ENCODE peak calls at places on chromosomes 11 and 22, in nine cellular contexts. H is tibial nerve, C is heart left ventricle, D is body of pancreas, M is adrenal gland, Y is transverse colon, V is IMR-90, X is A549, G is spleen. B is an unnamed sample.
A peak's percentile ranks its signal among the peaks of the same experiment; 100 is the strongest.

GRCh38 chr22:27507935-27508504 is 293.5 kb downstream of the MN1 start:
- DNase-seq in D (no peak), V (peak; percentile 66), M (no peak), Y (no peak), H (no peak), C (no peak), G (no peak), X (no peak), B (no peak)

GRCh38 chr11:117419136-117419914 is 91.7 kb downstream of the CEP164 start:
- DNase-seq in V (peak; percentile 49), M (no peak), H (no peak), Y (no peak), G (peak; percentile 44), X (no peak), D (no peak), C (no peak), B (no peak)

GRCh38 chr11:104529213-104529612 is 365.3 kb upstream of the PDGFD start:
- DNase-seq in D (no peak), V (no peak), H (no peak), Y (no peak), C (no peak), G (no peak), X (no peak), M (no peak), B (no peak)

GRCh38 chr11:118531597-118532084 is 649 bp downstream of the TMEM25 start:
- DNase-seq in H (no peak), M (no peak), V (no peak), Y (no peak), D (no peak), G (no peak), X (no peak), C (no peak), B (no peak)

GRCh38 chr11:57499413-57499982 is 16.0 kb downstream of the SLC43A1 start:
- DNase-seq in X (peak; percentile 83), C (peak; percentile 99), V (peak; percentile 82), H (peak; percentile 97), Y (peak; percentile 95), M (peak; percentile 97), D (peak; percentile 97), G (peak; percentile 95), B (peak; percentile 98)

GRCh38 chr11:26583550-26583949 is 11.5 kb upstream of the MUC15 start:
- DNase-seq in D (peak; percentile 4), X (peak; percentile 20), V (no peak), C (no peak), Y (no peak), G (no peak), H (no peak), M (no peak), B (no peak)

GRCh38 chr11:117995472-117995871 is 9.3 kb downstream of the IL10RA start:
- DNase-seq in D (no peak), C (no peak), G (peak; percentile 67), Y (no peak), V (no peak), H (no peak), M (no peak), X (no peak), B (no peak)

GRCh38 chr11:117946196-117946841 is 17.1 kb upstream of the TMPRSS13 start:
- DNase-seq in C (no peak), H (no peak), D (no peak), M (no peak), V (no peak), G (no peak), Y (no peak), X (no peak), B (no peak)

GRCh38 chr11:97743205-97743742 is 1277.5 kb upstream of the CNTN5 start:
- DNase-seq in C (no peak), V (peak; percentile 29), H (no peak), D (no peak), X (peak; percentile 1), Y (no peak), G (no peak), M (no peak), B (no peak)

GRCh38 chr22:44523981-44524759 is 26.1 kb upstream of the RTL6 start:
- DNase-seq in C (no peak), M (peak; percentile 69), Y (peak; percentile 44), D (peak; percentile 29), H (no peak), X (no peak), V (peak; percentile 99), G (no peak), B (no peak)

GRCh38 chr11:108958446-108959123 is 293.7 kb downstream of the DDX10 start:
- DNase-seq in M (peak; percentile 62), H (no peak), C (no peak), D (no peak), Y (no peak), G (no peak), V (peak; percentile 82), X (peak; percentile 29), B (no peak)

GRCh38 chr11:76811259-76811658 is 28.1 kb downstream of the TSKU start:
- DNase-seq in V (no peak), M (no peak), D (no peak), X (no peak), Y (no peak), H (no peak), C (no peak), G (no peak), B (no peak)

GRCh38 chr11:2902784-2903671 is 17.5 kb upstream of the CDKN1C start:
- DNase-seq in C (no peak), H (no peak), G (peak; percentile 84), Y (peak; percentile 82), D (no peak), X (peak; percentile 73), M (no peak), V (no peak), B (no peak)

GRCh38 chr11:2901196-2901796 is 15.7 kb upstream of the CDKN1C start:
- DNase-seq in H (no peak), X (no peak), G (peak; percentile 84), Y (no peak), D (no peak), M (no peak), V (no peak), C (no peak), B (no peak)

GRCh38 chr11:2903672-2904011 is 18.1 kb upstream of the CDKN1C start:
- DNase-seq in Y (peak; percentile 79), D (no peak), G (no peak), M (no peak), C (no peak), X (no peak), V (no peak), H (no peak), B (no peak)

GRCh38 chr11:2904153-2905052 is 18.8 kb upstream of the CDKN1C start:
- DNase-seq in H (no peak), M (no peak), V (no peak), D (no peak), Y (peak; percentile 94), G (no peak), C (no peak), X (peak; percentile 38), B (no peak)

DNA sequence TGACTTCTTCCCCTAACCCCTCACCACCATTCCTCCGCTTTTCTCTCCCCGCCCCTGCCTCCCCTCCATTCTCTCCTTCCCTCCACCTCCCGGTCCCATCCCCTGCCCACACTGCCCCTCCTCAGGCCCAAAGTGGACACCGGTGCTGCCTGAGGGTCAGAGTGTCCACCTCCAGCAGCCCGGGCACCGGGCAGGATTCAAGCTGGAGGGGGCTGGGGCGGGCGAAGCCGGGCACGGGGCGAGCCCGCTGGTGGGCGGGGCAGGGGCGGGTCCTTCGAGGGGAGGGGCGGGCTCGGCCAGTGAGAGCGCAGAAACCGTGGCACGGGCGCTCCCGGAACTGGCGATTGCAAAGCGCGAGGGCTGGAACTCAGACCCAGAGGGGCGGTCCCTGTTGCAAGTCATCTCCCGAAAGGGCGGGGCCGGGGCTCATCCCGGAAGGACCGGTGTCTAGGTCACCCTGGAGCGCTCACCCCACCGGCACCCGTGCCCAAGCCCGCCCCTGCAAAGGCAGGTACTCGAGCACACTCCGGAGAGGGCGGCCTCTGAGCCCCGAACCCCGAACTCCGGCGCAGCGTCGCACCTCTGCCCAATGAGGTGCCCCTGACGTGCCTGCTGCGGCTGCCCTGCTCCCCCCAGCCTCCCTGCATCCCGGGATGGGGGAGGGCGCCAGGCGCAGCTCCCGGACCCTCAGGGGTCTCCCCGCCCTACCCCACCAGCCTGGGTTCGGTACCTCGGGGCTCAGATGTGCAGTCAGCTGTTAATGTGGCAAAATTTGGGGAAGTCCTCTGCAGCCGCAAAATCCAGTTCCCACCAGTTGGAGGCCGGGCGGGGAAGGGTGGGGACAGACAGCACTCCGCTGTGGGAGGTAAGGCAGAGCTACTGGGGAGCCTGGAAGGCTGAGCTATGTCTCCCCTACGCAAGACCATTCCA is 16.5 kb upstream of the CDKN1C start:
- DNase-seq in X (peak; percentile 94), H (peak; percentile 93), C (peak; percentile 97), M (peak; percentile 97), G (peak; percentile 99), D (peak; percentile 96), V (peak; percentile 87), Y (peak; percentile 99), B (peak; percentile 99)
- TF ChIP-seq POLR2A in X (peak; percentile 37), H (no peak), C (no peak), M (peak; percentile 40), G (no peak), D (peak; percentile 63), V (no peak), Y (peak; percentile 94), B (no peak)

GRCh38 chr11:67373916-67374570 is 645 bp upstream of the CLCF1 start:
- DNase-seq in H (no peak), X (peak; percentile 100), G (peak; percentile 92), C (peak; percentile 86), M (peak; percentile 90), Y (peak; percentile 83), D (peak; percentile 91), V (peak; percentile 96), B (no peak)

GRCh38 chr11:67374571-67375276 is 1.3 kb upstream of the CLCF1 start:
- DNase-seq in H (no peak), Y (no peak), M (no peak), D (no peak), X (peak; percentile 92), G (peak; percentile 78), V (no peak), C (no peak), B (no peak)

GRCh38 chr11:67371549-67372231 is 1.7 kb downstream of the CLCF1 start:
- DNase-seq in X (peak; percentile 74), H (no peak), C (no peak), G (peak; percentile 83), Y (no peak), D (peak; percentile 55), V (peak; percentile 52), M (no peak), B (no peak)

GRCh38 chr11:67372232-67372992 is 986 bp downstream of the CLCF1 start:
- DNase-seq in C (no peak), V (no peak), X (no peak), D (no peak), Y (no peak), G (peak; percentile 87), M (no peak), H (no peak), B (no peak)

GRCh38 chr11:67372993-67373915 is at the start of gene CLCF1:
- DNase-seq in X (peak; percentile 96), H (peak; percentile 40), Y (peak; percentile 83), D (peak; percentile 71), M (no peak), G (peak; percentile 94), V (peak; percentile 81), C (peak; percentile 88), B (no peak)
- TF ChIP-seq POLR2A in X (peak; percentile 5), H (no peak), Y (no peak), D (peak; percentile 58), M (no peak), G (no peak), V (peak; percentile 62), C (no peak), B (no peak)

GRCh38 chr11:612201-612960 is 3.4 kb downstream of the IRF7 start:
- DNase-seq in H (no peak), Y (peak; percentile 83), D (no peak), M (no peak), C (peak; percentile 63), G (no peak), V (peak; percentile 22), X (peak; percentile 57), B (no peak)
- TF ChIP-seq POLR2A in H (no peak), Y (no peak), D (no peak), M (no peak), C (no peak), G (no peak), V (no peak), X (no peak), B (no peak)

GRCh38 chr11:59283825-59284772 is 71.4 kb upstream of the MPEG1 start:
- DNase-seq in X (peak; percentile 62), H (peak; percentile 23), V (peak; percentile 57), C (no peak), D (peak; percentile 63), M (peak; percentile 77), G (no peak), Y (peak; percentile 45), B (no peak)
- TF ChIP-seq POLR2A in X (no peak), H (no peak), V (no peak), C (no peak), D (no peak), M (no peak), G (no peak), Y (no peak), B (no peak)